ENCODE peak calls at places on chromosomes 7 and 10, in four cellular contexts. U is colonic mucosa, R is endothelial cell of umbilical vein, A is esophagus squamous epithelium. X is an unnamed sample.

GRCh38 chr7:1247527-1248041 is 14.9 kb downstream of the UNCX start:
- DNase-seq in U (no peak), R (no peak), A (no peak), X (no peak)

GRCh38 chr7:101524376-101524775 is 104.7 kb downstream of the MYL10 start:
- DNase-seq in U (no peak), R (no peak), A (no peak), X (no peak)

GRCh38 chr7:151439855-151440798 is at the start of gene CRYGN:
- DNase-seq in R (no peak), U (no peak), A (no peak), X (no peak)

GRCh38 chr10:126421745-126422144 is 33.5 kb upstream of the ADAM12 start:
- DNase-seq in U (no peak), R (no peak), A (no peak), X (no peak)

GRCh38 chr10:77974396-77975074 is 48.0 kb upstream of the DLG5 start:
- DNase-seq in R (peak; percentile 18), U (peak; percentile 34), A (no peak), X (peak; percentile 20)

GRCh38 chr10:122140941-122141623 is 130.0 kb upstream of the BTBD16 start:
- DNase-seq in U (peak; percentile 59), R (peak; percentile 97), A (no peak), X (peak; percentile 34)

GRCh38 chr10:71893920-71894319 is 42.9 kb upstream of the PSAP start:
- DNase-seq in U (no peak), A (no peak), R (no peak), X (no peak)

GRCh38 chr10:127968027-127968441 is 61.1 kb downstream of the PTPRE start:
- DNase-seq in U (no peak), A (no peak), R (peak; percentile 62), X (no peak)

GRCh38 chr7:155223503-155223902 is 74.2 kb upstream of the INSIG1 start:
- DNase-seq in R (no peak), U (no peak), A (no peak), X (no peak)

GRCh38 chr10:88122145-88122544 is 258.7 kb downstream of the PTEN start:
- DNase-seq in R (no peak), A (no peak), U (no peak), X (no peak)

GRCh38 chr10:97058521-97058920 is 127.2 kb downstream of the SLIT1 start:
- DNase-seq in U (no peak), A (no peak), R (no peak), X (peak; percentile 37)

GRCh38 chr7:65915921-65916657 is 43.2 kb downstream of the VKORC1L1 start:
- DNase-seq in U (no peak), R (no peak), A (no peak), X (no peak)

GRCh38 chr7:19620470-19620869 is 88.4 kb downstream of the POLR1F start:
- DNase-seq in R (no peak), A (no peak), U (no peak), X (no peak)

GRCh38 chr10:93149761-93150160 is 76.1 kb downstream of the CYP26A1 start:
- DNase-seq in A (no peak), U (no peak), R (no peak), X (no peak)

GRCh38 chr10:93150990-93151547 is 77.4 kb downstream of the CYP26A1 start:
- DNase-seq in A (no peak), U (no peak), R (no peak), X (no peak)

GRCh38 chr10:93148476-93148875 is 74.8 kb downstream of the CYP26A1 start:
- DNase-seq in R (no peak), U (no peak), A (no peak), X (no peak)

GRCh38 chr10:93152136-93152535 is 78.4 kb downstream of the CYP26A1 start:
- DNase-seq in R (no peak), U (no peak), A (no peak), X (no peak)

GRCh38 chr10:93150289-93150688 is 76.6 kb downstream of the CYP26A1 start:
- DNase-seq in A (no peak), U (no peak), R (no peak), X (no peak)
- H3K4me3 ChIP-seq in A (no peak overlapping the region), U (no peak overlapping the region), R (no peak overlapping the region), X (no peak overlapping the region)

GRCh38 chr7:73851410-73852338 is 9.3 kb upstream of the TMEM270 start:
- DNase-seq in A (no peak), U (no peak), R (peak; percentile 97), X (peak; percentile 84)

GRCh38 chr7:73850781-73851207 is 8.5 kb upstream of the METTL27 start:
- DNase-seq in U (peak; percentile 63), R (peak; percentile 89), A (no peak), X (peak; percentile 82)

GRCh38 chr7:73850212-73850611 is 7.9 kb upstream of the METTL27 start:
- DNase-seq in R (no peak), A (no peak), U (no peak), X (no peak)

GRCh38 chr7:73844848-73845460 is 2.6 kb upstream of the METTL27 start:
- DNase-seq in R (no peak), U (no peak), A (no peak), X (no peak)

GRCh38 chr7:73847941-73848723 is 5.8 kb upstream of the METTL27 start:
- DNase-seq in A (no peak), U (no peak), R (no peak), X (no peak)
- H3K4me1 ChIP-seq in A (peaks cover 36% of the 10 kb centered on the region), U (peaks cover 8% of the 10 kb centered on the region), R (peaks cover 14% of the 10 kb centered on the region), X (no peaks in the 10 kb centered on the region)

DNA sequence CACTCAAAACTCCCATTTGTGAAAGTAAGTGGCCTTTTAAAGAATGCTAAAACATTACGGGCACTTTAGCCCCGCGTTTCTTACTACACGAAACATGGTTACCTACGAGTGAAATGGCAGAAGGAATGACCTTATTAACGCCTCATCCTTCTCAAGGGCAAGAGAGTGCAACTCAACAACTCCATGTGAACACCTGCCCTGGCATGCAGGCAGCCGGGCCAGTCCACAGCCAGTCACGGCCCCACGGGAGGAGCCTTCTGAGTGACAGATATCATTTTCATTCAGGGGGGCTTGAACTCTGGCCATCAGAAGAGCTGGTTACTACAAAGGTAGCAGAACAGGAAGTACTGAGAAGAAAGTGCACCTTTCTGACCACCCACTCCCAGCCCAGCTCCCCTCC is 236.1 kb downstream of the PTPRN2 start:
- DNase-seq in U (no peak), A (no peak), R (no peak), X (no peak)
- H3K4me3 ChIP-seq in U (no peak overlapping the region), A (no peak overlapping the region), R (no peak overlapping the region), X (no peak overlapping the region)

GRCh38 chr10:79436066-79436849 is 9.2 kb downstream of the ZCCHC24 start:
- DNase-seq in U (no peak), R (no peak), A (no peak), X (no peak)
- H3K4me1 ChIP-seq in U (no peaks in the 10 kb centered on the region), R (peaks cover 3% of the 10 kb centered on the region), A (peaks cover 100% of the 10 kb centered on the region), X (no peaks in the 10 kb centered on the region)

GRCh38 chr10:109977382-109977806 is 30.4 kb upstream of the ADD3 start:
- DNase-seq in A (no peak), U (peak; percentile 88), R (no peak), X (peak; percentile 97)
- H3K4me3 ChIP-seq in A (no peak overlapping the region), U (no peak overlapping the region), R (no peak overlapping the region), X (no peak overlapping the region)

X was measured in small intestine.